ENCODE peak calls at places on chromosomes 11 and 22, in ten cellular contexts. D is Peyer's patch; O is transverse colon; I is colonic mucosa; S is CD4-positive, alpha-beta T cell; Q is uterus; P is cardiac muscle cell; V is NT2/D1; T is PC-3; B is heart left ventricle. L is an unnamed sample. For H3K27me3, the result is how much of the 10 kb centered on the place peaks cover.

GRCh38 chr11:119683783-119684182 is 45.2 kb downstream of the NECTIN1 start:
- DNase-seq in V (no peak), O (no peak), D (no peak), P (no peak), S (no peak), T (peak), Q (no peak), B (no peak), I (no peak), L (no peak)

GRCh38 chr11:118087933-118088332 is 1.2 kb upstream of the SMIM35 start:
- DNase-seq in B (no peak), Q (no peak), P (no peak), O (no peak), I (no peak), D (no peak), S (no peak), T (no peak), V (no peak), L (no peak)

GRCh38 chr22:31911565-31912401 is 32.6 kb upstream of the YWHAH start:
- DNase-seq in O (peak), I (peak), D (peak), V (no peak), S (no peak), P (no peak), B (no peak), T (no peak), Q (no peak), L (no peak)

GRCh38 chr11:66203847-66204246 is 64.6 kb upstream of the RAB1B start:
- DNase-seq in O (no peak), V (no peak), Q (no peak), T (no peak), B (no peak), D (no peak), S (no peak), I (no peak), P (no peak), L (no peak)

GRCh38 chr11:43504316-43504950 is 145.7 kb downstream of the TTC17 start:
- DNase-seq in I (no peak), Q (no peak), B (no peak), D (no peak), P (peak), V (peak), O (no peak), T (peak), S (no peak), L (no peak)

GRCh38 chr11:130383363-130384168 is 44.8 kb downstream of the ADAMTS8 start:
- DNase-seq in V (no peak), D (no peak), O (no peak), B (no peak), Q (no peak), S (no peak), T (peak), P (peak), I (no peak), L (no peak)

GRCh38 chr22:32493551-32493950 is 18.9 kb downstream of the FBXO7 start:
- DNase-seq in D (no peak), I (no peak), S (no peak), T (no peak), P (no peak), O (no peak), Q (no peak), V (no peak), B (no peak), L (no peak)

GRCh38 chr11:129946256-129946655 is 50.9 kb upstream of the NFRKB start:
- DNase-seq in B (no peak), Q (no peak), P (no peak), D (no peak), O (no peak), S (no peak), I (no peak), T (no peak), V (no peak), L (no peak)

GRCh38 chr22:42432818-42433217 is 615 bp upstream of the NFAM1 start:
- DNase-seq in B (no peak), T (no peak), P (no peak), Q (no peak), D (no peak), I (no peak), V (no peak), S (no peak), O (no peak), L (no peak)
- H3K27me3 ChIP-seq in B (under half), T (under half), P (under half), Q (under half), D (under half), I (under half), V (under half), S (under half), O (under half), L (half or more)

GRCh38 chr11:85672111-85672875 is 7.4 kb upstream of the CREBZF start:
- DNase-seq in T (no peak), Q (no peak), O (no peak), S (no peak), D (no peak), I (no peak), P (no peak), V (no peak), B (no peak), L (no peak)
- H3K27me3 ChIP-seq in T (under half), Q (under half), O (under half), S (under half), D (under half), I (under half), P (under half), V (under half), B (under half), L (under half)

GRCh38 chr11:20162824-20163777 is 2.8 kb upstream of the DBX1 start:
- DNase-seq in I (no peak), P (peak), B (no peak), V (no peak), T (no peak), S (no peak), O (no peak), Q (no peak), D (no peak), L (no peak)

GRCh38 chr11:20161923-20162322 is 1.6 kb upstream of the DBX1 start:
- DNase-seq in O (no peak), B (no peak), D (no peak), I (no peak), P (no peak), T (no peak), S (no peak), Q (no peak), V (no peak), L (no peak)

GRCh38 chr11:20163778-20164133 is 3.5 kb upstream of the DBX1 start:
- DNase-seq in D (no peak), I (no peak), T (no peak), B (no peak), P (peak), V (no peak), S (no peak), O (no peak), Q (no peak), L (no peak)

GRCh38 chr11:20162340-20162739 is 2.1 kb upstream of the DBX1 start:
- DNase-seq in P (no peak), B (no peak), S (no peak), O (no peak), D (no peak), Q (no peak), I (no peak), T (no peak), V (no peak), L (no peak)

GRCh38 chr11:20164152-20164551 is 3.9 kb upstream of the DBX1 start:
- DNase-seq in T (no peak), P (no peak), D (no peak), V (no peak), O (no peak), Q (no peak), I (no peak), S (no peak), B (no peak), L (no peak)
- H3K27me3 ChIP-seq in T (half or more), P (half or more), D (half or more), V (half or more), O (half or more), Q (half or more), I (half or more), S (half or more), B (half or more), L (half or more)

GRCh38 chr11:19512621-19513020 is 200.0 kb upstream of the NAV2 start:
- DNase-seq in I (no peak), T (no peak), B (no peak), P (no peak), V (no peak), S (no peak), O (no peak), D (no peak), Q (no peak), L (no peak)
- H3K27me3 ChIP-seq in I (under half), T (half or more), B (under half), P (under half), V (under half), S (under half), O (under half), D (under half), Q (under half), L (under half)

DNA sequence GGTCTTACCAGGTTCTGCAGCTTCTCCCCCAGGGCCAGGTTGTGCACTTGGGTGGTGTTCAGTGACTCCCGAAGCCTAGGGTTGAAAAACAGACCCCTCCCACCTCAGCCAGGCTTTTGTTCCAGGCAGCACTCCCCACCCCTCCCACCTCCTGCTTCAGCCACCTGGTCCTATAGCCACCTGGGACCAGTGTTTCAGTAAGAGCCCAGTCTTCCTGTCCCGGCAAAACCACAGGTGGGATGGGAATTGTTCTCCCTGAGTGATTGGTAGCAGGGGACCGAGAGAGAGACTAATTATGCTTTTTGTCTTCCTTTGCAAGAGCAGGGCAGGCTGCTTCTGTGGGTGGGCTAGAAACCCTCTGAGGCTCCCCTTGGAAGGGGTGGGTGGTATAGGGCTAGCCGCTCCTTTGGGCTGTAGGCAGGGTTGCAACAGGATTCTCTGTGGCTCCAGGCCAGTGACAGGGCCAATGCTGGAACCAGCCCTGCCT is 8.5 kb upstream of the NAALADL1 start:
- DNase-seq in D (no peak), O (no peak), T (no peak), B (no peak), V (no peak), Q (no peak), I (no peak), P (no peak), S (no peak), L (no peak)
- H3K27me3 ChIP-seq in D (under half), O (under half), T (under half), B (under half), V (under half), Q (under half), I (under half), P (under half), S (under half), L (under half)

GRCh38 chr11:125290263-125290662 is 125.7 kb downstream of the PKNOX2 start:
- DNase-seq in I (no peak), P (no peak), V (no peak), D (no peak), S (no peak), Q (no peak), O (no peak), B (no peak), T (no peak), L (no peak)

GRCh38 chr11:125286486-125286885 is 121.9 kb downstream of the PKNOX2 start:
- DNase-seq in Q (no peak), I (no peak), S (no peak), D (no peak), T (no peak), V (no peak), P (no peak), O (no peak), B (no peak), L (no peak)

GRCh38 chr11:125285844-125286243 is 121.3 kb downstream of the PKNOX2 start:
- DNase-seq in S (no peak), T (no peak), I (no peak), D (no peak), P (no peak), O (no peak), Q (no peak), V (no peak), B (no peak), L (no peak)

GRCh38 chr11:125287467-125288232 is 123.1 kb downstream of the PKNOX2 start:
- DNase-seq in D (no peak), V (no peak), B (no peak), S (no peak), I (no peak), Q (peak), T (no peak), O (no peak), P (no peak), L (no peak)

GRCh38 chr11:125289419-125290088 is 125.0 kb downstream of the PKNOX2 start:
- DNase-seq in T (no peak), I (no peak), O (no peak), D (no peak), B (no peak), S (no peak), P (no peak), V (no peak), Q (no peak), L (no peak)
- H3K27me3 ChIP-seq in T (half or more), I (under half), O (under half), D (under half), B (under half), S (under half), P (under half), V (under half), Q (under half), L (under half)

GRCh38 chr22:23283591-23284503 is 103.5 kb downstream of the BCR start:
- DNase-seq in I (no peak), T (no peak), D (no peak), Q (no peak), B (no peak), O (no peak), S (no peak), V (no peak), P (no peak), L (no peak)

GRCh38 chr22:23282986-23283385 is 102.7 kb downstream of the BCR start:
- DNase-seq in P (no peak), T (no peak), I (no peak), V (no peak), O (no peak), D (no peak), Q (no peak), B (no peak), S (no peak), L (no peak)

GRCh38 chr22:23285734-23286133 is 105.4 kb downstream of the BCR start:
- DNase-seq in T (no peak), P (no peak), D (no peak), B (no peak), V (no peak), S (no peak), O (no peak), Q (no peak), I (no peak), L (no peak)

GRCh38 chr22:23285236-23285635 is 104.9 kb downstream of the BCR start:
- DNase-seq in I (no peak), B (no peak), D (no peak), T (no peak), O (no peak), Q (no peak), S (no peak), P (no peak), V (no peak), L (no peak)

DNA sequence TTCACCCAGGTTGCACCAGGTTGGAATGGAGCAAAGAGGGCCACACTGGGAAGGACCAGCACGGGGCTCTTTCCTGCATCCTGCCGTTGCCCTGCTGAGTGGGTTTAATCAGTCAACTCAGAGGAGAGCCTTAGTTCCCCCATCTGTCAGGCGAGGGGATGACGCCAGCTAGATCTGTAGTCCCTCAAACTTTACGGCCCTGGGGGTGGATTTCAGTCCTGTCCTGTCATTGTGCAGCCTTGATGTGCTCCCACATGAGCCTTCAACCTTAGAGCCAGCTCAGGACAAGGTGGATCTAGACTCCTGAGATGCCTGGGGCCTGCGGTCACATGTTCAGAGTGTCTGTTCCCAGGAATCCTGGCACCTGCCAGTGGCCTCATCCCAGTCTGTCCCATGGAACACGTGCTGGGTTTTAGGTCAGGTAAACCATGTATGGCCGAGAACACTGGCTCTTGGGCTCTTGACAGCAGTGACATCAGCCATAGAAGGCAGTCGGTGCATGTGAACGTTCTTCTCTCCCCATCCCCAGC is 104.3 kb downstream of the BCR start:
- DNase-seq in D (no peak), O (no peak), B (no peak), S (no peak), P (no peak), T (no peak), I (no peak), V (no peak), Q (no peak), L (no peak)
- H3K27me3 ChIP-seq in D (under half), O (under half), B (under half), S (under half), P (under half), T (under half), I (under half), V (under half), Q (under half), L (under half)

GRCh38 chr11:134510641-134511040 is 98.6 kb upstream of the B3GAT1 start:
- DNase-seq in I (no peak), P (no peak), V (no peak), T (no peak), S (no peak), B (no peak), Q (peak), D (peak), O (no peak), L (peak)

GRCh38 chr11:134511255-134511654 is 99.2 kb upstream of the B3GAT1 start:
- DNase-seq in Q (no peak), O (no peak), T (no peak), S (no peak), I (no peak), V (no peak), B (no peak), D (peak), P (no peak), L (peak)

GRCh38 chr11:134512791-134513538 is 100.9 kb upstream of the B3GAT1 start:
- DNase-seq in V (no peak), Q (no peak), D (peak), O (no peak), B (no peak), S (no peak), T (no peak), I (no peak), P (no peak), L (peak)

GRCh38 chr11:134513585-134514120 is 101.6 kb upstream of the B3GAT1 start:
- DNase-seq in T (no peak), S (no peak), P (no peak), B (peak), D (peak), I (no peak), Q (peak), V (no peak), O (no peak), L (peak)

DNA sequence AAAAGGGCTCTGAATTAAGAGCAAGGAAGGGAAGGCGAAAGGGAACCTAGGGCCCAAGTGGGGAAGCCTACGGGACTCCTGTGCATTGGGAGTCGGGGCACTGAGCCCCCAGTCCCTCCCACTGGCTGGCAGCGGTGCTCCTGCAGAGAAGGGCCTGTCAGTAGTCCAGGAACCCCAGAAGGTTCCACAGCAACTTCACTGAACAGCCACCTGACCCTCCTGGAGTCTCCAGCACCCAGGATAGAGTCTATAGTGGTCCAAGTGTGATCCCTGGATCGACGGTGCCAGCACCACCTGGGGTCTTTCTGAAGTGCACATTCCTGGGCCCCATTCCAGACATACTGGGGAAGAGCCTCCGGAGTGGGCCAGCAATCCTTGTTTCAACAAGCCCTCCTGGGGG is 100.0 kb upstream of the B3GAT1 start:
- DNase-seq in O (no peak), I (no peak), B (no peak), S (no peak), Q (no peak), P (no peak), V (no peak), T (no peak), D (peak), L (peak)
- H3K27me3 ChIP-seq in O (under half), I (under half), B (under half), S (under half), Q (under half), P (under half), V (under half), T (half or more), D (under half), L (under half)

DNA sequence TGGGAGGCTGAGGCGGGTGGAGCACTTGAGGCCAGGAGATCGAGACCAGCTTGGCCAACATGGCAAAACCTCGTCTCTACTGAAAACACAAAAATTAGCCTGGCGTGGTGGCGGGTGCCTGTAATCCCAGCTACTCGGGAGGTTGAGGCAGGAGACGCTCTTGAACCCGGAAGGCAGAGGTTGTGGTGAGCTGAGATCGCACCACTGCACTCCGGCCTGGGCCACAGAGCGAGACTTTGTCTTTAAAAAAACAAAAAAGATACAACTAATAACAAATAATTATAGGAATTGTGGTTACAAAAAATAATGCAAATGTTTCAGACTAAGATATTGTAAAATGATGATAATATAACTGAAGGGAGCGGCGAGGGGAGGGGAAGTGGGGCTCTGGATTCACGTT is 90.3 kb upstream of the RTL6 start:
- DNase-seq in O (no peak), V (no peak), S (no peak), B (peak), D (no peak), P (no peak), T (no peak), Q (no peak), I (no peak), L (peak)
- H3K27me3 ChIP-seq in O (under half), V (under half), S (under half), B (under half), D (under half), P (under half), T (under half), Q (under half), I (under half), L (under half)

GRCh38 chr22:46491936-46492335 is 45.5 kb downstream of the CELSR1 start:
- DNase-seq in B (no peak), O (no peak), D (no peak), Q (no peak), T (no peak), P (no peak), I (no peak), V (no peak), S (no peak), L (no peak)
- H3K27me3 ChIP-seq in B (under half), O (under half), D (under half), Q (under half), T (under half), P (under half), I (under half), V (under half), S (under half), L (under half)

L was measured in tibial artery.